ENCODE peak calls at places on chromosomes 16 and 17, in ten cellular contexts. T is GM23338, X is endothelial cell, E is retinal pigment epithelial cell, O is thoracic aorta, Y is type B pancreatic cell, N is AG09319, L is B cell, F is neural progenitor cell, Q is A549. G is an unnamed sample.

GRCh38 chr16:1127971-1128715 is 24.8 kb upstream of the CACNA1H start:
- DNase-seq in T (no peak), X (no peak), E (no peak), O (no peak), Y (no peak), N (no peak), L (no peak), F (no peak), Q (no peak), G (no peak)

GRCh38 chr17:31321481-31321880 is at the start of gene EVI2A:
- DNase-seq in T (peak), X (no peak), E (peak), O (no peak), Y (no peak), N (no peak), L (peak), F (peak), Q (no peak), G (peak)

GRCh38 chr16:19520861-19521331 is 1.0 kb downstream of the GDE1 start:
- DNase-seq in T (no peak), X (no peak), E (no peak), O (no peak), Y (no peak), N (no peak), L (peak), F (no peak), Q (peak), G (peak)

GRCh38 chr17:28579526-28579925 is 2.8 kb upstream of the ALDOC start:
- DNase-seq in T (no peak), X (no peak), E (no peak), O (no peak), Y (no peak), N (no peak), L (no peak), F (no peak), Q (no peak), G (peak)

GRCh38 chr16:78249832-78250231 is 150.4 kb downstream of the WWOX start:
- DNase-seq in T (no peak), X (no peak), E (no peak), O (no peak), Y (no peak), N (no peak), L (no peak), F (no peak), Q (no peak), G (no peak)

GRCh38 chr16:72673118-72673517 is 374.8 kb downstream of the ZFHX3 start:
- DNase-seq in T (peak), X (no peak), E (no peak), O (no peak), Y (no peak), N (no peak), L (no peak), F (no peak), Q (peak), G (no peak)

GRCh38 chr17:70080541-70081347 is 5.7 kb downstream of the KCNJ16 start:
- DNase-seq in T (no peak), X (no peak), E (peak), O (no peak), Y (no peak), N (peak), L (no peak), F (no peak), Q (no peak), G (no peak)

GRCh38 chr17:46943511-46944393 is 20.8 kb downstream of the GOSR2 start:
- DNase-seq in T (peak), X (no peak), E (no peak), O (no peak), Y (no peak), N (no peak), L (no peak), F (peak), Q (no peak), G (no peak)

GRCh38 chr16:77723108-77723514 is 797 bp downstream of the NUDT7 start:
- DNase-seq in T (no peak), X (peak), E (no peak), O (no peak), Y (no peak), N (peak), L (no peak), F (no peak), Q (no peak), G (peak)

GRCh38 chr16:9364721-9365693 is 273.6 kb downstream of the HAPSTR1 start:
- DNase-seq in T (no peak), X (no peak), E (no peak), O (peak), Y (no peak), N (no peak), L (no peak), F (no peak), Q (no peak), G (no peak)

GRCh38 chr16:11038777-11039176 is 94.4 kb downstream of the CLEC16A start:
- DNase-seq in T (no peak), X (no peak), E (no peak), O (no peak), Y (no peak), N (no peak), L (no peak), F (no peak), Q (no peak), G (no peak)

DNA sequence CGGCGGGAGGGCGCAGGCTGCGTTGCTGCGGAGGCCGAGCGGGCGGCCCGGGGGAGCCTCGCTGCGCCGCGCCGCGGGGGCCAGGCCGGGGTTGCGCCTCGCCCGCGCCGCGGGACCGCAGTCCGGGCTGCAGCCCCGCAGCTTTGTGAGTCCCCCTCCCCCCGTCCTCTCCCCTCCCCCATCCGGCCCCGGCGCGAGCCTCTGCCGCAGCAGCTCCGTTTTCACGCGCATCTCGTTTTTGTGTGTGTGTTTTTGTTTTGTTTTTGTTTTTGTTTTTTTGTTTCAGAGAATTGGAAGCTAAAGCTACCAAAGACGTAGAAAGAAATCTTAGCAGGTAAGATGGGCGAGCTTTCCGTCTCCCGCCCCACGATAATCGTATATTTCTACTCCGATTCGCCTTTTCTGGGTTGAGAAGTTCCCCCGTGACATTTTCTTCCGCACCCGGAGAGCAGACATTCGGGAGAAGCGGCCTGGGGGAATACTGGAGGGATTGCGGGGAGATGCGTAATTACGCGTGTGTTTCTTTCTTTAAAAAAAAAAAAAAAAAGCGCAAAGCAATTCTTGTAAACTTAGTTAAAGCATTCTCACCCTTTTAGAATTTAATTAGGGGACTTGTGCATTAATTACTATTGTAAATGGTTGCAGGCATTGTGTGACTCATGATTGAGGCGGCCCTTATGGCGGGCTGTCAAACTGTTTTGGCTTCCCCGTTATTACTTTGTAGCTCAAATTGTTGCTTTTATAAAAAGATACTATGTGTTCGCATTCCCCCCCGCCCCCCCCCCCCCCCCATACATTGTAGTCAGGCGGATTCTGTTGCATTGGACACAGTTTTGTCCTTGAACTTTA is 740 bp downstream of the TNRC6A start:
- DNase-seq in T (peak), X (peak), E (no peak), O (no peak), Y (no peak), N (no peak), L (no peak), F (peak), Q (peak), G (peak)
- TF ChIP-seq CTCF in T (no peak), X (no peak), E (no peak), O (no peak), Y (no peak), N (no peak), L (no peak), F (no peak), Q (no peak), G (no peak)

GRCh38 chr17:38444151-38444550 is 15.9 kb downstream of the ARHGAP23 start:
- DNase-seq in T (peak), X (peak), E (no peak), O (no peak), Y (no peak), N (no peak), L (peak), F (peak), Q (peak), G (peak)
- TF ChIP-seq CTCF in T (peak), X (peak), E (peak), O (peak), Y (peak), N (peak), L (peak), F (peak), Q (peak), G (peak)

GRCh38 chr17:165939-166338 is 15.5 kb downstream of the DOC2B start:
- DNase-seq in T (no peak), X (no peak), E (no peak), O (no peak), Y (no peak), N (no peak), L (no peak), F (no peak), Q (no peak), G (no peak)

GRCh38 chr17:162689-163088 is 18.8 kb downstream of the DOC2B start:
- DNase-seq in T (no peak), X (no peak), E (no peak), O (no peak), Y (no peak), N (no peak), L (no peak), F (no peak), Q (no peak), G (no peak)

GRCh38 chr17:164536-165235 is 16.8 kb downstream of the DOC2B start:
- DNase-seq in T (peak), X (peak), E (no peak), O (no peak), Y (no peak), N (peak), L (no peak), F (peak), Q (peak), G (peak)

GRCh38 chr17:161481-161880 is 20.0 kb downstream of the DOC2B start:
- DNase-seq in T (peak), X (no peak), E (no peak), O (no peak), Y (no peak), N (no peak), L (no peak), F (no peak), Q (no peak), G (no peak)

GRCh38 chr17:163514-164103 is 17.8 kb downstream of the DOC2B start:
- DNase-seq in T (peak), X (no peak), E (no peak), O (no peak), Y (no peak), N (no peak), L (no peak), F (peak), Q (no peak), G (no peak)
- TF ChIP-seq CTCF in T (peak), X (peak), E (peak), O (no peak), Y (peak), N (no peak), L (no peak), F (peak), Q (peak), G (no peak)

GRCh38 chr17:67576471-67576870 is 141.3 kb upstream of the NOL11 start:
- DNase-seq in T (no peak), X (no peak), E (no peak), O (no peak), Y (no peak), N (no peak), L (no peak), F (no peak), Q (no peak), G (no peak)

GRCh38 chr17:67577429-67577828 is 140.3 kb upstream of the NOL11 start:
- DNase-seq in T (no peak), X (no peak), E (no peak), O (no peak), Y (no peak), N (no peak), L (no peak), F (no peak), Q (no peak), G (no peak)

GRCh38 chr17:67574658-67575293 is 143.0 kb upstream of the NOL11 start:
- DNase-seq in T (no peak), X (no peak), E (no peak), O (no peak), Y (no peak), N (no peak), L (peak), F (no peak), Q (no peak), G (peak)

GRCh38 chr17:67573987-67574657 is 143.6 kb upstream of the NOL11 start:
- DNase-seq in T (no peak), X (no peak), E (no peak), O (no peak), Y (no peak), N (no peak), L (no peak), F (no peak), Q (no peak), G (no peak)

DNA sequence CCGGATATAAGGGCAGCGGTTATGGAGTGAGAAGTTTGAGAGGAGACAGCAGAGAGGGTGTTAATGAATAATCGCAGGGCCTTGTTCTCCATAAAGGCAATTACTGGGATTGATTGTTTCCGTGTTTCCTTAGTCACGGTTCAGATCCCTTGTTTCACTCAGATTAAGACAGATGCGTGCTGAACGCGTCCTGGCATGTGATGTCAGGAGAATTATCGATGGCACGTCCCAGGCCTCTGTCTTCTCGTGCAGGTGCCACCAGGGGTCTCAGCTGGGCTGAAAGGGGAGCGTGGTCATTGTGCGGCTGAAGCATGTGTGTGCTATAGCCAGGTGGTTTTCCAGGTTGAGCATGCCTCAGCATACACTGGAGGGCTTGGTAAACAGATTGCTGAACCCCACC is 142.4 kb upstream of the NOL11 start:
- DNase-seq in T (no peak), X (no peak), E (no peak), O (no peak), Y (no peak), N (no peak), L (peak), F (no peak), Q (no peak), G (peak)
- TF ChIP-seq CTCF in T (peak), X (no peak), E (no peak), O (no peak), Y (no peak), N (no peak), L (no peak), F (no peak), Q (no peak), G (peak)

DNA sequence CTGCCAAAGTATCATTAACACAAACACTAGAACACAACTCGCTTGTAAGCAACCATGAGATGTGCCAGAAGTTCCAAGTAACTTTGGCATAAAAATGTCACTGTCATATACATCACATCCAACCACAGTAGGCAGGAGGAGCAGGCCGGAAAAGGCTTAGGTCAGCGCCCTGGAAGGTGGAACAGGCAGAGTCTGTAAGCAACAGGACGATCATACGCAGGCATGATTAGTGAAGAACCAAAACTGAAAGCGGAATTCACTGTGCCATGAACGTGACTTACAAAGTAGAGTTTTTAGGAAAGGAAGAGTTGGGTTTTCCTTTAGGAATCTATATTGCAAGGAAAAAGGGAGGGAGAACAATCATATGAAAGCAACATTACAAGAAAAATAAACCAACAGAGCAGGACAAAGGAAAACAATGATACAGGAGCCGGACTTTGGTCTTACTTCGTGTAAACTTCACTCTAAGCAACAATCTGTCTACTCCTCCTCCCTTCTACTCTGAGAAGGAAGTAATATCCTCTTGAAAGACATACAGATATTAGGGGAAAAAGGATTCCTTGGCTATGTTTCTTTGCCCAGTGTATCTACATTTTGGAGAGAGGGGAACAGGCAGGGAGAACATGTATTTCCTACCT is 52.2 kb downstream of the YWHAE start:
- DNase-seq in T (no peak), X (no peak), E (no peak), O (no peak), Y (no peak), N (no peak), L (no peak), F (no peak), Q (no peak), G (no peak)
- TF ChIP-seq CTCF in T (no peak), X (no peak), E (no peak), O (no peak), Y (no peak), N (no peak), L (no peak), F (no peak), Q (no peak), G (no peak)

GRCh38 chr16:57828272-57829161 is 26.2 kb upstream of the KIFC3 start:
- DNase-seq in T (peak), X (no peak), E (no peak), O (no peak), Y (no peak), N (no peak), L (no peak), F (no peak), Q (no peak), G (no peak)
- TF ChIP-seq CTCF in T (peak), X (peak), E (no peak), O (no peak), Y (peak), N (no peak), L (no peak), F (no peak), Q (no peak), G (no peak)